ENCODE peak calls at places on chromosomes 13 and 19, in seven cellular contexts. I is fibroblast of lung; K is fibroblast of pulmonary artery; Z is dorsolateral prefrontal cortex; E is endodermal cell; Q is effector memory CD4-positive, alpha-beta T cell; V is transverse colon. S is an unnamed sample.
A peak's percentile ranks its signal among the peaks of the same experiment; 100 is the strongest.

GRCh38 chr19:17946965-17947784 is 14.4 kb downstream of the CCDC124 start:
- DNase-seq in I (no peak), K (no peak), Z (no peak), E (no peak), Q (peak; percentile 41), V (no peak), S (no peak)

GRCh38 chr19:31504221-31504620 is 155.0 kb upstream of the TSHZ3 start:
- DNase-seq in I (no peak), K (no peak), Z (no peak), E (no peak), Q (no peak), V (no peak), S (no peak)

GRCh38 chr13:19153782-19154450 is 27.7 kb downstream of the TUBA3C start:
- DNase-seq in I (no peak), K (no peak), Z (no peak), E (no peak), Q (no peak), V (no peak), S (peak; percentile 60)

GRCh38 chr19:47097396-47098217 is 16.0 kb downstream of the ZC3H4 start:
- DNase-seq in I (no peak), K (no peak), Z (peak; percentile 69), E (peak; percentile 49), Q (no peak), V (peak; percentile 43), S (no peak)

GRCh38 chr13:43113603-43114002 is 90.2 kb downstream of the DNAJC15 start:
- DNase-seq in I (peak; percentile 28), K (no peak), Z (no peak), E (no peak), Q (no peak), V (no peak), S (no peak)

GRCh38 chr19:1748115-1748702 is 5.1 kb upstream of the ONECUT3 start:
- DNase-seq in I (no peak), K (no peak), Z (no peak), E (no peak), Q (no peak), V (peak; percentile 44), S (no peak)

GRCh38 chr19:16527971-16528521 is 14.2 kb downstream of the CHERP start:
- DNase-seq in I (peak; percentile 29), K (peak; percentile 27), Z (no peak), E (peak; percentile 85), Q (no peak), V (no peak), S (peak; percentile 75)

GRCh38 chr13:113091211-113091771 is 14.3 kb upstream of the F7 start:
- DNase-seq in I (no peak), K (no peak), Z (no peak), E (no peak), Q (no peak), V (no peak), S (no peak)

GRCh38 chr13:74867460-74867859 is 614.5 kb downstream of the TBC1D4 start:
- DNase-seq in I (no peak), K (peak; percentile 58), Z (no peak), E (no peak), Q (no peak), V (no peak), S (no peak)

GRCh38 chr19:38424272-38424671 is 1.7 kb downstream of the RASGRP4 start:
- DNase-seq in I (no peak), K (no peak), Z (no peak), E (no peak), Q (no peak), V (no peak), S (no peak)

GRCh38 chr13:25943666-25944065 is 108.2 kb downstream of the SHISA2 start:
- DNase-seq in I (peak; percentile 75), K (peak; percentile 39), Z (no peak), E (no peak), Q (no peak), V (no peak), S (peak; percentile 43)

DNA sequence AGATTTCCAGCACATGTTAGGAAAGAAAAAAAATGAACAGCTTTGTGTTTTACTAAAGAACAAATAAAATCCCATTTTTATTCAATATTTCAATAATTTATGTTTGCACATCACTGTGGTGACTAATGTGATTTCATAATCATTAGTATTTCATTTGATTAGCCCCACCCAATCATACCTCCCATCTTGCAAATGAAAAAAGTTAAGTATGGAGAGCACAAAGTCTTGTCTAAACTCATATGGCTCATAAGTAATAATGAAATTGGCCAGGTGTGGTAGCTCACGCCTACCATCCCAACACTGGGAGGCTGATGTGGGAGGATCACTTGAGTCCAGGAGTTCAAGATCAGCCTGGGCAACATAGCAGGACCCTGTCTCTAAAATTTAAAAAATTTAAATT is 3.8 kb downstream of the ZNF490 start:
- DNase-seq in I (no peak), K (no peak), Z (no peak), E (no peak), Q (no peak), V (no peak), S (no peak)
- H3K4me3 ChIP-seq in I (no peak overlapping the region), K (no peak overlapping the region), Z (no peak overlapping the region), E (no peak overlapping the region), Q (no peak overlapping the region), V (no peak overlapping the region), S (no peak overlapping the region)

GRCh38 chr13:50889317-50889716 is 20.3 kb upstream of the RNASEH2B start:
- DNase-seq in I (no peak), K (no peak), Z (no peak), E (no peak), Q (no peak), V (no peak), S (no peak)

GRCh38 chr13:50894042-50894441 is 15.5 kb upstream of the RNASEH2B start:
- DNase-seq in I (no peak), K (no peak), Z (no peak), E (no peak), Q (no peak), V (no peak), S (no peak)

GRCh38 chr13:50892162-50892944 is 17.2 kb upstream of the RNASEH2B start:
- DNase-seq in I (no peak), K (no peak), Z (no peak), E (no peak), Q (no peak), V (peak; percentile 40), S (no peak)

GRCh38 chr13:50893211-50893852 is 16.3 kb upstream of the RNASEH2B start:
- DNase-seq in I (peak; percentile 51), K (no peak), Z (no peak), E (no peak), Q (no peak), V (no peak), S (no peak)

GRCh38 chr13:50891206-50891605 is 18.4 kb upstream of the RNASEH2B start:
- DNase-seq in I (no peak), K (no peak), Z (no peak), E (no peak), Q (no peak), V (no peak), S (no peak)
- H3K4me3 ChIP-seq in I (no peak overlapping the region), K (no peak overlapping the region), Z (no peak overlapping the region), E (no peak overlapping the region), Q (no peak overlapping the region), V (no peak overlapping the region), S (no peak overlapping the region)

GRCh38 chr13:27423333-27423732 is 1.1 kb upstream of the GTF3A start:
- DNase-seq in I (no peak), K (no peak), Z (no peak), E (no peak), Q (no peak), V (no peak), S (no peak)

GRCh38 chr13:27424246-27425150 is at the start of gene GTF3A:
- DNase-seq in I (peak; percentile 84), K (peak; percentile 88), Z (peak; percentile 90), E (peak; percentile 92), Q (peak; percentile 83), V (peak; percentile 88), S (peak; percentile 96)

GRCh38 chr13:27427663-27428062 is 3.2 kb downstream of the GTF3A start:
- DNase-seq in I (no peak), K (no peak), Z (no peak), E (no peak), Q (no peak), V (no peak), S (no peak)

GRCh38 chr13:27425918-27426630 is 1.7 kb downstream of the GTF3A start:
- DNase-seq in I (peak; percentile 75), K (peak; percentile 77), Z (peak; percentile 50), E (peak; percentile 83), Q (peak; percentile 70), V (peak; percentile 88), S (peak; percentile 90)

GRCh38 chr13:27425151-27425917 is 915 bp downstream of the GTF3A start:
- DNase-seq in I (no peak), K (no peak), Z (no peak), E (no peak), Q (no peak), V (no peak), S (peak; percentile 59)
- H3K4me3 ChIP-seq in I (peak overlapping the region; percentile 65), K (peak overlapping the region; percentile 67), Z (peak overlapping the region; percentile 80), E (peak overlapping the region; percentile 87), Q (peak overlapping the region; percentile 39), V (peak overlapping the region; percentile 53), S (peak overlapping the region; percentile 73)

GRCh38 chr19:12730054-12730453 is 4.4 kb downstream of the TRIR start:
- DNase-seq in I (no peak), K (no peak), Z (no peak), E (peak; percentile 30), Q (no peak), V (no peak), S (peak; percentile 68)

GRCh38 chr19:12736854-12737665 is at the start of gene GET3:
- DNase-seq in I (peak; percentile 100), K (peak; percentile 100), Z (peak; percentile 87), E (peak; percentile 98), Q (peak; percentile 62), V (peak; percentile 91), S (peak; percentile 96)

GRCh38 chr19:12731337-12731736 is 3.1 kb downstream of the TRIR start:
- DNase-seq in I (no peak), K (no peak), Z (no peak), E (no peak), Q (no peak), V (no peak), S (no peak)

GRCh38 chr19:12733369-12733896 is 1.1 kb downstream of the TRIR start:
- DNase-seq in I (peak; percentile 45), K (peak; percentile 49), Z (no peak), E (peak; percentile 53), Q (no peak), V (no peak), S (peak; percentile 76)

GRCh38 chr19:12733907-12734214 is 623 bp downstream of the TRIR start:
- DNase-seq in I (no peak), K (no peak), Z (no peak), E (no peak), Q (no peak), V (no peak), S (no peak)
- H3K4me3 ChIP-seq in I (peak overlapping the region; percentile 98), K (peak overlapping the region; percentile 98), Z (peak overlapping the region; percentile 99), E (peak overlapping the region; percentile 100), Q (peak overlapping the region; percentile 94), V (peak overlapping the region; percentile 93), S (peak overlapping the region; percentile 98)

GRCh38 chr19:53237114-53237777 is 17.4 kb downstream of the ZNF677 start:
- DNase-seq in I (no peak), K (no peak), Z (no peak), E (no peak), Q (no peak), V (no peak), S (no peak)
- H3K4me3 ChIP-seq in I (no peak overlapping the region), K (no peak overlapping the region), Z (no peak overlapping the region), E (peak overlapping the region; percentile 61), Q (no peak overlapping the region), V (no peak overlapping the region), S (no peak overlapping the region)

S was measured in Karpas-422.